ENCODE peak calls at places on chromosome 5, in six cellular contexts. One of them, this sample, is unnamed.

GRCh38 chr5:122376305-122376704 is 64.3 kb downstream of the SNCAIP start:
- DNase-seq in uterus: no peak
- DNase-seq in CD8-positive, alpha-beta T cell: no peak
- DNase-seq in activated naive CD4-positive, alpha-beta T cell treated with anti-CD3 and anti-CD28 coated beads, Interleukin-2, amount 50 U/mL, for 72 hours: no peak
- DNase-seq in HL-60: no peak
- DNase-seq in aorta: no peak
- DNase-seq in this sample: no peak

GRCh38 chr5:2047341-2047927 is 164.7 kb upstream of the IRX4 start:
- DNase-seq in uterus: no peak
- DNase-seq in CD8-positive, alpha-beta T cell: no peak
- DNase-seq in activated naive CD4-positive, alpha-beta T cell treated with anti-CD3 and anti-CD28 coated beads, Interleukin-2, amount 50 U/mL, for 72 hours: no peak
- DNase-seq in HL-60: no peak
- DNase-seq in aorta: no peak
- DNase-seq in this sample: no peak

GRCh38 chr5:133796186-133796585 is 172.2 kb downstream of the C5orf15 start:
- DNase-seq in uterus: no peak
- DNase-seq in CD8-positive, alpha-beta T cell: no peak
- DNase-seq in activated naive CD4-positive, alpha-beta T cell treated with anti-CD3 and anti-CD28 coated beads, Interleukin-2, amount 50 U/mL, for 72 hours: no peak
- DNase-seq in HL-60: no peak
- DNase-seq in aorta: no peak
- DNase-seq in this sample: no peak

GRCh38 chr5:136203303-136203922 is 10.5 kb upstream of the SMIM32 start:
- DNase-seq in uterus: no peak
- DNase-seq in CD8-positive, alpha-beta T cell: no peak
- DNase-seq in activated naive CD4-positive, alpha-beta T cell treated with anti-CD3 and anti-CD28 coated beads, Interleukin-2, amount 50 U/mL, for 72 hours: no peak
- DNase-seq in HL-60: no peak
- DNase-seq in aorta: no peak
- DNase-seq in this sample: no peak

GRCh38 chr5:77102549-77102948 is 15.5 kb upstream of the ZBED3 start:
- DNase-seq in uterus: no peak
- DNase-seq in CD8-positive, alpha-beta T cell: no peak
- DNase-seq in activated naive CD4-positive, alpha-beta T cell treated with anti-CD3 and anti-CD28 coated beads, Interleukin-2, amount 50 U/mL, for 72 hours: no peak
- DNase-seq in HL-60: no peak
- DNase-seq in aorta: no peak
- DNase-seq in this sample: no peak

GRCh38 chr5:10595305-10595677 is 31.4 kb downstream of the ANKRD33B start:
- DNase-seq in uterus: no peak
- DNase-seq in CD8-positive, alpha-beta T cell: no peak
- DNase-seq in activated naive CD4-positive, alpha-beta T cell treated with anti-CD3 and anti-CD28 coated beads, Interleukin-2, amount 50 U/mL, for 72 hours: no peak
- DNase-seq in HL-60: no peak
- DNase-seq in aorta: no peak
- DNase-seq in this sample: no peak

GRCh38 chr5:154002093-154002492 is 36.6 kb downstream of the FAM114A2 start:
- DNase-seq in uterus: peak; percentile 42
- DNase-seq in CD8-positive, alpha-beta T cell: no peak
- DNase-seq in activated naive CD4-positive, alpha-beta T cell treated with anti-CD3 and anti-CD28 coated beads, Interleukin-2, amount 50 U/mL, for 72 hours: no peak
- DNase-seq in HL-60: no peak
- DNase-seq in aorta: peak; percentile 44
- DNase-seq in this sample: no peak

GRCh38 chr5:173795601-173796000 is 92.5 kb upstream of the CPEB4 start:
- DNase-seq in uterus: no peak
- DNase-seq in CD8-positive, alpha-beta T cell: no peak
- DNase-seq in activated naive CD4-positive, alpha-beta T cell treated with anti-CD3 and anti-CD28 coated beads, Interleukin-2, amount 50 U/mL, for 72 hours: no peak
- DNase-seq in HL-60: no peak
- DNase-seq in aorta: no peak
- DNase-seq in this sample: no peak

GRCh38 chr5:138752951-138753793 is at the start of gene CTNNA1:
- DNase-seq in uterus: peak; percentile 82
- DNase-seq in CD8-positive, alpha-beta T cell: peak; percentile 44
- DNase-seq in activated naive CD4-positive, alpha-beta T cell treated with anti-CD3 and anti-CD28 coated beads, Interleukin-2, amount 50 U/mL, for 72 hours: peak; percentile 63
- DNase-seq in HL-60: no peak
- DNase-seq in aorta: peak; percentile 83
- DNase-seq in this sample: no peak

GRCh38 chr5:36751881-36752280 is 124.7 kb upstream of the NIPBL start:
- DNase-seq in uterus: no peak
- DNase-seq in CD8-positive, alpha-beta T cell: no peak
- DNase-seq in activated naive CD4-positive, alpha-beta T cell treated with anti-CD3 and anti-CD28 coated beads, Interleukin-2, amount 50 U/mL, for 72 hours: no peak
- DNase-seq in HL-60: no peak
- DNase-seq in aorta: no peak
- DNase-seq in this sample: no peak

GRCh38 chr5:131303537-131303936 is 39.7 kb downstream of the CDC42SE2 start:
- DNase-seq in uterus: no peak
- DNase-seq in CD8-positive, alpha-beta T cell: no peak
- DNase-seq in activated naive CD4-positive, alpha-beta T cell treated with anti-CD3 and anti-CD28 coated beads, Interleukin-2, amount 50 U/mL, for 72 hours: no peak
- DNase-seq in HL-60: no peak
- DNase-seq in aorta: no peak
- DNase-seq in this sample: no peak

GRCh38 chr5:93571111-93571977 is 9.7 kb downstream of the NR2F1-AS1 start:
- DNase-seq in uterus: no peak
- DNase-seq in CD8-positive, alpha-beta T cell: no peak
- DNase-seq in activated naive CD4-positive, alpha-beta T cell treated with anti-CD3 and anti-CD28 coated beads, Interleukin-2, amount 50 U/mL, for 72 hours: no peak
- DNase-seq in HL-60: no peak
- DNase-seq in aorta: no peak
- DNase-seq in this sample: no peak

GRCh38 chr5:9726931-9727330 is 96.8 kb upstream of the TAS2R1 start:
- DNase-seq in uterus: no peak
- DNase-seq in CD8-positive, alpha-beta T cell: no peak
- DNase-seq in activated naive CD4-positive, alpha-beta T cell treated with anti-CD3 and anti-CD28 coated beads, Interleukin-2, amount 50 U/mL, for 72 hours: no peak
- DNase-seq in HL-60: no peak
- DNase-seq in aorta: no peak
- DNase-seq in this sample: no peak

GRCh38 chr5:126811515-126812198 is 34.7 kb downstream of the LMNB1 start:
- DNase-seq in uterus: no peak
- DNase-seq in CD8-positive, alpha-beta T cell: no peak
- DNase-seq in activated naive CD4-positive, alpha-beta T cell treated with anti-CD3 and anti-CD28 coated beads, Interleukin-2, amount 50 U/mL, for 72 hours: peak; percentile 36
- DNase-seq in HL-60: no peak
- DNase-seq in aorta: no peak
- DNase-seq in this sample: no peak

GRCh38 chr5:112529525-112529924 is 110.4 kb upstream of the EPB41L4A start:
- DNase-seq in uterus: no peak
- DNase-seq in CD8-positive, alpha-beta T cell: no peak
- DNase-seq in activated naive CD4-positive, alpha-beta T cell treated with anti-CD3 and anti-CD28 coated beads, Interleukin-2, amount 50 U/mL, for 72 hours: no peak
- DNase-seq in HL-60: no peak
- DNase-seq in aorta: no peak
- DNase-seq in this sample: no peak

GRCh38 chr5:102583663-102584062 is 84.9 kb upstream of the SLCO6A1 start:
- DNase-seq in uterus: no peak
- DNase-seq in CD8-positive, alpha-beta T cell: no peak
- DNase-seq in activated naive CD4-positive, alpha-beta T cell treated with anti-CD3 and anti-CD28 coated beads, Interleukin-2, amount 50 U/mL, for 72 hours: no peak
- DNase-seq in HL-60: no peak
- DNase-seq in aorta: no peak
- DNase-seq in this sample: peak; percentile 39

GRCh38 chr5:96745844-96746531 is 61.8 kb downstream of the ERAP1 start:
- DNase-seq in uterus: no peak
- DNase-seq in CD8-positive, alpha-beta T cell: no peak
- DNase-seq in activated naive CD4-positive, alpha-beta T cell treated with anti-CD3 and anti-CD28 coated beads, Interleukin-2, amount 50 U/mL, for 72 hours: no peak
- DNase-seq in HL-60: no peak
- DNase-seq in aorta: no peak
- DNase-seq in this sample: no peak

GRCh38 chr5:95620870-95621838 is 1.3 kb downstream of the GPR150 start:
- DNase-seq in uterus: no peak
- DNase-seq in CD8-positive, alpha-beta T cell: peak; percentile 51
- DNase-seq in activated naive CD4-positive, alpha-beta T cell treated with anti-CD3 and anti-CD28 coated beads, Interleukin-2, amount 50 U/mL, for 72 hours: peak; percentile 57
- DNase-seq in HL-60: no peak
- DNase-seq in aorta: peak; percentile 52
- DNase-seq in this sample: peak; percentile 48

GRCh38 chr5:54443264-54443663 is 12.2 kb upstream of the HSPB3 start:
- DNase-seq in uterus: peak; percentile 26
- DNase-seq in CD8-positive, alpha-beta T cell: no peak
- DNase-seq in activated naive CD4-positive, alpha-beta T cell treated with anti-CD3 and anti-CD28 coated beads, Interleukin-2, amount 50 U/mL, for 72 hours: no peak
- DNase-seq in HL-60: no peak
- DNase-seq in aorta: no peak
- DNase-seq in this sample: peak; percentile 1

This sample was measured in AML-193.